ENCODE peak calls at places on chromosomes 7 and 10, in six cellular contexts. One of them, this sample, is unnamed.

GRCh38 chr7:114988755-114989154 is 66.9 kb downstream of the MDFIC start:
- DNase-seq in naive thymus-derived CD4-positive, alpha-beta T cell: no peak
- DNase-seq in keratinocyte: no peak
- DNase-seq in CD4-positive, alpha-beta T cell: no peak
- DNase-seq in breast epithelium: no peak
- DNase-seq in dorsolateral prefrontal cortex: no peak
- DNase-seq in this sample: no peak

GRCh38 chr7:44221231-44221791 is 20.5 kb downstream of the YKT6 start:
- DNase-seq in dorsolateral prefrontal cortex: peak
- DNase-seq in CD4-positive, alpha-beta T cell: no peak
- DNase-seq in keratinocyte: no peak
- DNase-seq in naive thymus-derived CD4-positive, alpha-beta T cell: no peak
- DNase-seq in breast epithelium: no peak
- DNase-seq in this sample: no peak

GRCh38 chr10:4947635-4948596 is 15.3 kb upstream of the AKR1C1 start:
- DNase-seq in breast epithelium: no peak
- DNase-seq in CD4-positive, alpha-beta T cell: no peak
- DNase-seq in keratinocyte: peak
- DNase-seq in dorsolateral prefrontal cortex: no peak
- DNase-seq in naive thymus-derived CD4-positive, alpha-beta T cell: no peak
- DNase-seq in this sample: no peak

GRCh38 chr7:121832347-121832746 is 40.6 kb upstream of the PTPRZ1 start:
- DNase-seq in keratinocyte: no peak
- DNase-seq in CD4-positive, alpha-beta T cell: no peak
- DNase-seq in naive thymus-derived CD4-positive, alpha-beta T cell: no peak
- DNase-seq in dorsolateral prefrontal cortex: peak
- DNase-seq in breast epithelium: no peak
- DNase-seq in this sample: no peak

GRCh38 chr7:146764458-146764857 is 647.9 kb downstream of the CNTNAP2 start:
- DNase-seq in dorsolateral prefrontal cortex: no peak
- DNase-seq in keratinocyte: no peak
- DNase-seq in naive thymus-derived CD4-positive, alpha-beta T cell: no peak
- DNase-seq in breast epithelium: no peak
- DNase-seq in CD4-positive, alpha-beta T cell: no peak
- DNase-seq in this sample: no peak

GRCh38 chr10:46229144-46229563 is 57.6 kb upstream of the ANTXRL start:
- DNase-seq in dorsolateral prefrontal cortex: peak
- DNase-seq in breast epithelium: no peak
- DNase-seq in naive thymus-derived CD4-positive, alpha-beta T cell: no peak
- DNase-seq in CD4-positive, alpha-beta T cell: no peak
- DNase-seq in keratinocyte: no peak
- DNase-seq in this sample: no peak

GRCh38 chr10:73894245-73894971 is 16.5 kb upstream of the PLAU start:
- DNase-seq in CD4-positive, alpha-beta T cell: no peak
- DNase-seq in keratinocyte: no peak
- DNase-seq in breast epithelium: no peak
- DNase-seq in dorsolateral prefrontal cortex: no peak
- DNase-seq in naive thymus-derived CD4-positive, alpha-beta T cell: no peak
- DNase-seq in this sample: no peak

GRCh38 chr7:46525876-46526275 is 604.8 kb upstream of the IGFBP3 start:
- DNase-seq in dorsolateral prefrontal cortex: no peak
- DNase-seq in CD4-positive, alpha-beta T cell: no peak
- DNase-seq in naive thymus-derived CD4-positive, alpha-beta T cell: no peak
- DNase-seq in keratinocyte: no peak
- DNase-seq in breast epithelium: no peak
- DNase-seq in this sample: no peak

GRCh38 chr7:43528581-43529354 is 54.1 kb upstream of the STK17A start:
- DNase-seq in naive thymus-derived CD4-positive, alpha-beta T cell: no peak
- DNase-seq in keratinocyte: no peak
- DNase-seq in breast epithelium: no peak
- DNase-seq in dorsolateral prefrontal cortex: no peak
- DNase-seq in CD4-positive, alpha-beta T cell: no peak
- DNase-seq in this sample: no peak

GRCh38 chr10:37860494-37861190 is 3.2 kb upstream of the ZNF248 start:
- DNase-seq in breast epithelium: no peak
- DNase-seq in dorsolateral prefrontal cortex: no peak
- DNase-seq in CD4-positive, alpha-beta T cell: no peak
- DNase-seq in keratinocyte: no peak
- DNase-seq in naive thymus-derived CD4-positive, alpha-beta T cell: no peak
- DNase-seq in this sample: no peak

GRCh38 chr10:102542800-102543418 is 39.1 kb downstream of the SUFU start:
- DNase-seq in naive thymus-derived CD4-positive, alpha-beta T cell: no peak
- DNase-seq in dorsolateral prefrontal cortex: no peak
- DNase-seq in keratinocyte: no peak
- DNase-seq in CD4-positive, alpha-beta T cell: no peak
- DNase-seq in breast epithelium: no peak
- DNase-seq in this sample: no peak

GRCh38 chr7:115229401-115230083 is 307.6 kb downstream of the MDFIC start:
- DNase-seq in breast epithelium: no peak
- DNase-seq in naive thymus-derived CD4-positive, alpha-beta T cell: no peak
- DNase-seq in dorsolateral prefrontal cortex: no peak
- DNase-seq in keratinocyte: no peak
- DNase-seq in CD4-positive, alpha-beta T cell: no peak
- DNase-seq in this sample: no peak

GRCh38 chr7:70133291-70133690 is 535.0 kb downstream of the AUTS2 start:
- DNase-seq in CD4-positive, alpha-beta T cell: no peak
- DNase-seq in breast epithelium: no peak
- DNase-seq in dorsolateral prefrontal cortex: no peak
- DNase-seq in naive thymus-derived CD4-positive, alpha-beta T cell: no peak
- DNase-seq in keratinocyte: no peak
- DNase-seq in this sample: no peak

DNA sequence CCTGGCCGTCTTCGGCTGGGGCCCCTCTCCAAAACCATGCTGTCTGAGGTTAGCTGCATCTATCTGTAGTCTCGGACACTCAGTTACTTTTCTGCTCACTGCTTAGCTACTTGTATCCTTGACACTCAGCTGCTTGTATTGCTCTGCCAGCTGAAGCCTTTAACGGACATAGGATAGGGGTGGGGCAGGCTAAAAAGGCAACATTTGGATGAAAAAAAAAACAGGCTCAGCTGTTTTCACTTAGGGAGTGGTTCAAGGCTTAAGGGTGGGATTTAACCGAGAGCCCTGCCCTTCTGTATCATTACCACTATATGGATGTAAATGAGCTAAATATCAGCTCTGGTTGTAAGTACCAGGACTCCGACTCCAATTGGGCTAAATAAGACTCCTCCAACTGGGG is 28.6 kb downstream of the LSMEM1 start:
- DNase-seq in keratinocyte: no peak
- DNase-seq in breast epithelium: no peak
- DNase-seq in CD4-positive, alpha-beta T cell: no peak
- DNase-seq in dorsolateral prefrontal cortex: no peak
- DNase-seq in naive thymus-derived CD4-positive, alpha-beta T cell: no peak
- DNase-seq in this sample: no peak
- H3K27ac ChIP-seq in keratinocyte: no peak
- H3K27ac ChIP-seq in breast epithelium: no peak
- H3K27ac ChIP-seq in CD4-positive, alpha-beta T cell: no peak
- H3K27ac ChIP-seq in dorsolateral prefrontal cortex: no peak
- H3K27ac ChIP-seq in naive thymus-derived CD4-positive, alpha-beta T cell: no peak
- H3K27ac ChIP-seq in this sample: no peak

DNA sequence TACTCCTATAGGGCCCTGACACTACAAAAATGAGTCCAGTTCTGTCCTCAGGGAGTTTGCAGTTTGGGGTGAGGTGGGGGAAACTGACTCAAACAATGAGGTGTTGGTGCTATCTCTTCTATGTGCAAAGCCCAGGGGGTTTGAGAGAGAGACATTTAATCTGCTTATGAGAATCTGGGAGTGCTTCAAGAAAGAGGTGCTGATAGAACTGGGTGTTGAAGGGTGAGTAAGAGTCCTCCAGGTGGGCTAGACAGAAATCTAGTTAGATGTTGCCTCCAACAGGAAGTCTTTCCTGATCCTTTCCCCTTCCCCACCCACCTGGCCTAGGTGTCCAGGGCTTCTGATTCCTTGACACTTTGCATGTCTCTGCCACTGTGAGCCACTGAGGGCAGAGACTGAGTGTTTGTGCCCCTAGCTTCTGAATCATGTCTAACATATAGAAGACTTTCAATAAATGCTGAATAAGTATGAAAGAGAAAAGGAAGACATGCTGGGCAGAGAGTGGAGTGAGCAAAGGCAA is 53.0 kb downstream of the FAM241B start:
- DNase-seq in naive thymus-derived CD4-positive, alpha-beta T cell: no peak
- DNase-seq in CD4-positive, alpha-beta T cell: no peak
- DNase-seq in keratinocyte: no peak
- DNase-seq in dorsolateral prefrontal cortex: no peak
- DNase-seq in breast epithelium: no peak
- DNase-seq in this sample: no peak
- H3K27ac ChIP-seq in naive thymus-derived CD4-positive, alpha-beta T cell: no peak
- H3K27ac ChIP-seq in CD4-positive, alpha-beta T cell: no peak
- H3K27ac ChIP-seq in keratinocyte: no peak
- H3K27ac ChIP-seq in dorsolateral prefrontal cortex: no peak
- H3K27ac ChIP-seq in breast epithelium: no peak
- H3K27ac ChIP-seq in this sample: no peak

DNA sequence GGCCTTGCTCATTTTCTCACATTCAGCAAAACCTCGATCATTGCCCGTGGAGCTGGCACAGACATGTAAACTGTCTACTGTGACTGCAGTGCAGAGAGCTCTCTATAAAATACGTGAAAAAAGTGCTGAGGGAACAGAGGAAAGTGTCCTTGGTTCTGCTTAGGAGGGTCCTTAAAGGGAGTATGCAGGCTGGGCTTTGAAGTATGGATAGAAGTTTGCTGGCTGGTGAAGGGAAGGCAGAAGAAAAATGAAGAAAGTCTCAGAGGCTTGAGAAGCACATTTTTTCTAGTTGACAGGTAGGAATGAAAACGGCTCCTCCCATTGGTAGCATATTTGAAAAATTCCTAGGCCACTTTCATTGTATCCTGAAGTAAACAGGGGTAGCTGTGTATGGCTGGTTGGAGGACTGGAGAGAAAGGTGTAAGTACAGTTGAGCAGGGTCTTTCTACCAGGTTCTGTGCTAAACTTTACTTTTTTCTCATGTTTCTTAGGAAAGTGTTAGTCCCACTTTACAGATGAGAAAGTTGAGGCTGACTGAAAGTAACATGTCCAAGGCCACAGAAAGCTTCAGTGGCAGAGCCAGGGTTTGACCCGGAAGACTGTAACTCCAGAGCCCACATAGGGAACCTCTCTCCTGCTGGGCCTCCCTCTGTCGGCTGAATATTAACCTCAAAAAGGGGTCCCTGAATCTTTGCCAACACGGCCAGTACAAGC is 63.0 kb upstream of the PPIF start:
- DNase-seq in dorsolateral prefrontal cortex: no peak
- DNase-seq in keratinocyte: no peak
- DNase-seq in breast epithelium: no peak
- DNase-seq in CD4-positive, alpha-beta T cell: no peak
- DNase-seq in naive thymus-derived CD4-positive, alpha-beta T cell: no peak
- DNase-seq in this sample: no peak
- H3K27ac ChIP-seq in dorsolateral prefrontal cortex: peak
- H3K27ac ChIP-seq in keratinocyte: no peak
- H3K27ac ChIP-seq in breast epithelium: no peak
- H3K27ac ChIP-seq in CD4-positive, alpha-beta T cell: no peak
- H3K27ac ChIP-seq in naive thymus-derived CD4-positive, alpha-beta T cell: no peak
- H3K27ac ChIP-seq in this sample: no peak

DNA sequence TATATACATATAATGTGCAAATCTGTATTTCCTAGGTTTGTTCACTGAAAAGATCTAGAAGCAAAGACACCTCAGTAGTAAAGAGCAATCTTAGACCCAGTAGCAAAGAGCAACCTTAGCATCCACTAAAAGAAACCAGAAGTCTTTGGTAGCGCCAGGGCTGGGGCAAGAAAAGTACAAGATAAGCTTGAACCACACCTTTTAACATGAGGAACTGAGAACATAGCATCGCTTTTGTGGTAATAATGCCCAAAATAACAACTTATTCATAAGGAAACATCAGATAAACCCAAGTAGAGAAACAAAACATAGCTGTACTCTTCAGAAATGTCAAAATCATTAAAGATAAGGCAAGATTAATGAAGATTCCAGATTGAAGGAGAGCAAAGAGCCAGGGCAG is 173.4 kb downstream of the IMMP2L start:
- DNase-seq in keratinocyte: no peak
- DNase-seq in naive thymus-derived CD4-positive, alpha-beta T cell: no peak
- DNase-seq in breast epithelium: no peak
- DNase-seq in dorsolateral prefrontal cortex: no peak
- DNase-seq in CD4-positive, alpha-beta T cell: no peak
- DNase-seq in this sample: no peak
- H3K27ac ChIP-seq in keratinocyte: no peak
- H3K27ac ChIP-seq in naive thymus-derived CD4-positive, alpha-beta T cell: no peak
- H3K27ac ChIP-seq in breast epithelium: no peak
- H3K27ac ChIP-seq in dorsolateral prefrontal cortex: no peak
- H3K27ac ChIP-seq in CD4-positive, alpha-beta T cell: no peak
- H3K27ac ChIP-seq in this sample: no peak

GRCh38 chr7:135666836-135667235 is 4.5 kb downstream of the STMP1 start:
- DNase-seq in keratinocyte: no peak
- DNase-seq in dorsolateral prefrontal cortex: no peak
- DNase-seq in breast epithelium: no peak
- DNase-seq in naive thymus-derived CD4-positive, alpha-beta T cell: no peak
- DNase-seq in CD4-positive, alpha-beta T cell: no peak
- DNase-seq in this sample: no peak
- H3K27ac ChIP-seq in keratinocyte: no peak
- H3K27ac ChIP-seq in dorsolateral prefrontal cortex: no peak
- H3K27ac ChIP-seq in breast epithelium: no peak
- H3K27ac ChIP-seq in naive thymus-derived CD4-positive, alpha-beta T cell: no peak
- H3K27ac ChIP-seq in CD4-positive, alpha-beta T cell: no peak
- H3K27ac ChIP-seq in this sample: no peak

DNA sequence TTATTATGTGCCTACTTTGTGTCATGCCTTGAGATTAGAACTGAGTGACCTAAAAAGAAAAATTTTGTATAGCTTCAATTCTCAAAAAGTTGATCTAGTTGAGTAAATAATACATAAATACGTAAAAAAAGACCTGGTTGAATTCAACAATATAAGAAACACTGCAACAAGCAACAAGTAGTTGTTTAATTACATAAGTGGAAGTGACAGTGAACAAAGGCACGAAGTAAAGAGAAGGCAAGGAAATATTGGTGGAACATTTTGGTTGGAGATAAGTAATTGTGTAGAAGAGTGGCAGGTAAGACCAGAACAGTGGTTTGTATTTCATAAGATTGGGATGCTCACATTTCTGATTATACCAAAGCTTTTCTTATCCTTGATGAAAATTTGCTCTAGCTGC is 8.2 kb upstream of the MYPN start:
- DNase-seq in CD4-positive, alpha-beta T cell: no peak
- DNase-seq in naive thymus-derived CD4-positive, alpha-beta T cell: no peak
- DNase-seq in breast epithelium: no peak
- DNase-seq in dorsolateral prefrontal cortex: no peak
- DNase-seq in keratinocyte: no peak
- DNase-seq in this sample: no peak
- H3K27ac ChIP-seq in CD4-positive, alpha-beta T cell: no peak
- H3K27ac ChIP-seq in naive thymus-derived CD4-positive, alpha-beta T cell: no peak
- H3K27ac ChIP-seq in breast epithelium: no peak
- H3K27ac ChIP-seq in dorsolateral prefrontal cortex: no peak
- H3K27ac ChIP-seq in keratinocyte: no peak
- H3K27ac ChIP-seq in this sample: no peak

This sample was measured in caudate nucleus.